ENCODE peak calls at places on chromosome 7, in nine cellular contexts. P is GM23248; D is psoas muscle; K is neural progenitor cell; A is CD4-positive, alpha-beta T cell; I is IMR-90; M is stomach; S is right cardiac atrium; F is left ventricle myocardium inferior. T is an unnamed sample.
A peak's percentile ranks its signal among the peaks of the same experiment; 100 is the strongest.

GRCh38 chr7:103593691-103594090 is 147.7 kb upstream of the SLC26A5 start:
- DNase-seq in P (peak; percentile 9), D (no peak), K (no peak), A (no peak), I (peak; percentile 13), M (no peak), S (no peak), F (no peak), T (no peak)

GRCh38 chr7:50155755-50156154 is 62.7 kb upstream of the ZPBP start:
- DNase-seq in P (no peak), D (no peak), K (no peak), A (no peak), I (no peak), M (no peak), S (no peak), F (no peak), T (no peak)

GRCh38 chr7:2726316-2727018 is 38.5 kb downstream of the AMZ1 start:
- DNase-seq in P (no peak), D (no peak), K (no peak), A (no peak), I (no peak), M (peak; percentile 13), S (peak; percentile 41), F (peak; percentile 1), T (peak; percentile 22)

GRCh38 chr7:81704595-81704994 is 65.3 kb downstream of the HGF start:
- DNase-seq in P (no peak), D (no peak), K (no peak), A (no peak), I (no peak), M (no peak), S (no peak), F (no peak), T (no peak)

GRCh38 chr7:30800785-30801252 is 29.6 kb downstream of the MINDY4 start:
- DNase-seq in P (peak; percentile 93), D (peak; percentile 25), K (peak; percentile 79), A (peak; percentile 18), I (peak; percentile 81), M (peak; percentile 52), S (no peak), F (no peak), T (no peak)

GRCh38 chr7:146449625-146450024 is 333.0 kb downstream of the CNTNAP2 start:
- DNase-seq in P (no peak), D (no peak), K (no peak), A (no peak), I (no peak), M (no peak), S (no peak), F (no peak), T (no peak)

GRCh38 chr7:38824948-38825347 is 84.0 kb downstream of the VPS41 start:
- DNase-seq in P (no peak), D (no peak), K (no peak), A (no peak), I (no peak), M (no peak), S (no peak), F (no peak), T (no peak)

GRCh38 chr7:108568801-108569380 is 615 bp downstream of the THAP5 start:
- DNase-seq in P (peak; percentile 6), D (no peak), K (no peak), A (no peak), I (no peak), M (no peak), S (no peak), F (no peak), T (no peak)

GRCh38 chr7:90759752-90760151 is 163.6 kb downstream of the CDK14 start:
- DNase-seq in P (no peak), D (no peak), K (no peak), A (no peak), I (no peak), M (no peak), S (no peak), F (no peak), T (no peak)

GRCh38 chr7:142868188-142868811 is 13.4 kb downstream of the EPHB6 start:
- DNase-seq in P (no peak), D (no peak), K (no peak), A (no peak), I (no peak), M (no peak), S (no peak), F (no peak), T (no peak)

GRCh38 chr7:105487559-105488218 is 34.4 kb downstream of the PUS7 start:
- DNase-seq in P (peak; percentile 86), D (no peak), K (peak; percentile 9), A (no peak), I (peak; percentile 94), M (no peak), S (no peak), F (no peak), T (no peak)

GRCh38 chr7:142303650-142304049 is 45.8 kb upstream of the PRSS58 start:
- DNase-seq in P (peak; percentile 28), D (no peak), K (peak; percentile 75), A (no peak), I (no peak), M (no peak), S (no peak), F (no peak), T (no peak)

GRCh38 chr7:65820287-65820950 is 52.5 kb upstream of the VKORC1L1 start:
- DNase-seq in P (no peak), D (no peak), K (peak; percentile 28), A (no peak), I (no peak), M (no peak), S (no peak), F (no peak), T (no peak)

GRCh38 chr7:1714583-1715330 is 44.7 kb downstream of the ELFN1 start:
- DNase-seq in P (no peak), D (no peak), K (no peak), A (no peak), I (no peak), M (no peak), S (peak; percentile 19), F (no peak), T (no peak)
- H3K27me3 ChIP-seq in P (no peaks in the 10 kb centered on the region), D (no peaks in the 10 kb centered on the region), K (no peaks in the 10 kb centered on the region), A (no peaks in the 10 kb centered on the region), I (peaks cover 3% of the 10 kb centered on the region), M (no peaks in the 10 kb centered on the region), S (no peaks in the 10 kb centered on the region), F (no peaks in the 10 kb centered on the region), T (peaks cover 31% of the 10 kb centered on the region)

GRCh38 chr7:44449531-44449930 is 40.9 kb downstream of the NUDCD3 start:
- DNase-seq in P (peak; percentile 72), D (no peak), K (no peak), A (no peak), I (peak; percentile 70), M (no peak), S (no peak), F (no peak), T (no peak)
- H3K27me3 ChIP-seq in P (no peaks in the 10 kb centered on the region), D (no peaks in the 10 kb centered on the region), K (no peaks in the 10 kb centered on the region), A (no peaks in the 10 kb centered on the region), I (no peaks in the 10 kb centered on the region), M (no peaks in the 10 kb centered on the region), S (no peaks in the 10 kb centered on the region), F (no peaks in the 10 kb centered on the region), T (no peaks in the 10 kb centered on the region)

DNA sequence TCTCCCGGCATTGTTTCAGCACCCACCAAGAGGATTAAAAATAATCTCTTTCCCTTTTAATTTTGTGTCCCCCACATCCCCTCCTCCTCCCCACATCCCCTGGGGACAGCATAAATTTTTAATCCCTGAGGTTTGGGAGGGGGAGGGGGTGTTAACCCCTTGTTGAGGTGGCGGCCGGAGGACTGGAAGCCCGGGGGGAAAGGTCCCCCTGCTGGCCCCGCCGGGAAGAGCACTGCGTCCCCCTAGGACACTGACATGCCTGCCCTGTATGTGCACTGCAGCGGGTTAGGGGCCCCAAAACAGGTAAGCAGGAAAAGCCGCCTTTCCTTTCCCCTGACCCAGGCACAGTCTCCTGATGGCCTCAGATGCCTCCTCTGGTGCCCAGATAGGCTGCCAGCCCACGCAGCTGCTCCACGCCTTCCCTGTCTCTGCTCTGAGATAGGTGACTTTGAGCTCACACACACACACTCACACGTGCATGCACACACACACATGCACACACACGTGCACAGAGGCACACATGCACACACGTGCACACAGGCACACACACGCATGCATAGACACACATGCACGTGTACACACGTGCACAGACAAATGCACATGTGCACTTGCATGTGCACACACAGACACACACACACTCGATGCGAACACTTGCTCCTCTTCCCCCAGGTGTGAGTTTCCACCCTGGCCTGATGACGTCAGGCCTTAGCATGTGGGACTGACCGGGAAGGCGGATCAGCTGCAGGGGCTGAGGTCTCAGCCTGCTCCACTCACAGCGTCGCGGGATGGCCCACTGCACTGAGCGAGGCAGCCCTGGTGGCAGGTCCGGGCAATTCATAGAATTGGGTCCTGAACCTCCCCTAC is 12.3 kb downstream of the CNPY1 start:
- DNase-seq in P (peak; percentile 16), D (no peak), K (peak; percentile 88), A (no peak), I (no peak), M (no peak), S (no peak), F (no peak), T (no peak)
- H3K27me3 ChIP-seq in P (peaks cover 50% of the 10 kb centered on the region), D (no peaks in the 10 kb centered on the region), K (peaks cover 96% of the 10 kb centered on the region), A (peaks cover 77% of the 10 kb centered on the region), I (peaks cover 46% of the 10 kb centered on the region), M (peaks cover 30% of the 10 kb centered on the region), S (no peaks in the 10 kb centered on the region), F (peaks cover 100% of the 10 kb centered on the region), T (peaks cover 76% of the 10 kb centered on the region)

GRCh38 chr7:159329979-159330378 is 185.3 kb upstream of the VIPR2 start:
- DNase-seq in P (no peak), D (no peak), K (no peak), A (no peak), I (no peak), M (no peak), S (no peak), F (no peak), T (no peak)
- H3K27me3 ChIP-seq in P (no peaks in the 10 kb centered on the region), D (no peaks in the 10 kb centered on the region), K (no peaks in the 10 kb centered on the region), A (no peaks in the 10 kb centered on the region), I (no peaks in the 10 kb centered on the region), M (no peaks in the 10 kb centered on the region), S (no peaks in the 10 kb centered on the region), F (no peaks in the 10 kb centered on the region), T (no peaks in the 10 kb centered on the region)

DNA sequence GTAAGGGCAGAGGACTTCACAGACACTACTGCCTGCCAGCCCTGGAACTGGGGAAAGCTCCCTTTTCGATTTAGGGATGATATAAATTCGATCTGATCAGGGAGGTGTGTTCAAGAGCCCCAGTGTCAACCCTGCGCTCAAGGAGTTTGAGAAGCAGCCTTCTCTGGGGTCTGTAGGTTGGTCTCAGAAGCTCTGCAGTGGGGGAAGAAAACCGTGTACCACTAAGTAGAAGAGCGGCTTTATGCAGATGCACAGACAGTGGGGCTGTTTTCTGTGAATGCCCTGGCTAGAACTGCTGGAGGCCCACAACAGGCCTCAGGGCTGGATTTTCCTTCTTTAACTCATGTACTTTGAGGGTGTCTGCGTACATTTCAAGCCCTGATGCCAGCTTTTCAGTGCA is 6.4 kb upstream of the TBX20 start:
- DNase-seq in P (no peak), D (no peak), K (peak; percentile 49), A (no peak), I (no peak), M (no peak), S (no peak), F (no peak), T (no peak)
- H3K27me3 ChIP-seq in P (peaks cover 56% of the 10 kb centered on the region), D (no peaks in the 10 kb centered on the region), K (peaks cover 100% of the 10 kb centered on the region), A (peaks cover 90% of the 10 kb centered on the region), I (peaks cover 73% of the 10 kb centered on the region), M (peaks cover 24% of the 10 kb centered on the region), S (no peaks in the 10 kb centered on the region), F (peaks cover 92% of the 10 kb centered on the region), T (peaks cover 100% of the 10 kb centered on the region)

DNA sequence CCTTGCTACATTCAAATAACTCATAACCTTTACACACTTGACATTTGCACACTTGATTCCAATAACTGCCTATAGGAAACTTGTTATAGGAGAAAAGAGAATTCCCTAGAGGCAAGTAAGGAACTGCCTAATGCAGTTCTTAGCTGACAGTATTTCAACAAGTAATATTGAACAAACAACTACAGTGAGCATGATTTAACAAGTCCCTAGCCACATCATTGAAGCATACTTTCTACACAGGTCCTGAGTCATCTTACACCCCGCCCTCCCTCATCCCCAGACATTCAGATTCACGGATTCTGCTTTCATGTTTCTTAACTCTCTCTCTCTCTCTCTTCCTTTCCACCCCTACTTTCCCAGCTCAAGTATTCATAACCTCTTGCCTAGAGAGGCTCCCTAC is 153.5 kb downstream of the LSM5 start:
- DNase-seq in P (peak; percentile 8), D (no peak), K (no peak), A (no peak), I (no peak), M (no peak), S (no peak), F (no peak), T (no peak)
- H3K27me3 ChIP-seq in P (no peaks in the 10 kb centered on the region), D (no peaks in the 10 kb centered on the region), K (no peaks in the 10 kb centered on the region), A (no peaks in the 10 kb centered on the region), I (no peaks in the 10 kb centered on the region), M (no peaks in the 10 kb centered on the region), S (no peaks in the 10 kb centered on the region), F (peaks cover 19% of the 10 kb centered on the region), T (no peaks in the 10 kb centered on the region)